ENCODE peak calls at places on chromosome 2, in seven cellular contexts. R, A, K, E, D, S and H are unnamed samples.

GRCh38 chr2:112626604-112627059 is 19.1 kb upstream of the SLC20A1 start:
- DNase-seq in A (peak), R (peak), S (peak), D (peak), K (peak), E (peak), H (peak)

GRCh38 chr2:239014897-239015768 is 167.2 kb downstream of the TWIST2 start:
- DNase-seq in A (no peak), S (peak), R (no peak), K (no peak), E (peak), D (no peak), H (no peak)

GRCh38 chr2:20049631-20050030 is 1.8 kb downstream of the LAPTM4A start:
- DNase-seq in S (no peak), A (no peak), E (no peak), D (no peak), R (no peak), K (no peak), H (peak)

GRCh38 chr2:201084863-201085262 is 13.1 kb downstream of the NDUFB3 start:
- DNase-seq in R (no peak), S (no peak), K (peak), E (no peak), A (no peak), D (no peak), H (no peak)

GRCh38 chr2:207819021-207819687 is 49.4 kb upstream of the FZD5 start:
- DNase-seq in R (no peak), K (no peak), D (no peak), E (peak), A (peak), S (no peak), H (no peak)

GRCh38 chr2:234725528-234726264 is 226.1 kb upstream of the SH3BP4 start:
- DNase-seq in D (no peak), E (no peak), K (no peak), S (no peak), A (peak), R (no peak), H (no peak)

GRCh38 chr2:239727182-239727775 is 297.9 kb downstream of the NDUFA10 start:
- DNase-seq in A (no peak), K (no peak), S (no peak), D (no peak), R (no peak), E (peak), H (no peak)

GRCh38 chr2:42296226-42296625 is 64.8 kb downstream of the COX7A2L start:
- DNase-seq in K (no peak), A (no peak), E (no peak), S (no peak), D (no peak), R (no peak), H (no peak)

GRCh38 chr2:113198790-113199612 is 25.2 kb downstream of the PSD4 start:
- DNase-seq in R (no peak), E (peak), A (peak), K (peak), S (peak), D (peak), H (no peak)

GRCh38 chr2:221629478-221629877 is 57.4 kb upstream of the EPHA4 start:
- DNase-seq in S (no peak), E (no peak), A (no peak), D (no peak), R (no peak), K (no peak), H (no peak)

GRCh38 chr2:189128961-189129360 is 50.6 kb downstream of the COL5A2 start:
- DNase-seq in S (no peak), D (no peak), R (no peak), E (no peak), A (no peak), K (no peak), H (no peak)

GRCh38 chr2:3387011-3387410 is 7.5 kb downstream of the TRAPPC12 start:
- DNase-seq in A (no peak), K (no peak), D (no peak), E (no peak), R (no peak), S (no peak), H (no peak)

GRCh38 chr2:70785137-70785911 is 5.1 kb downstream of the FIGLA start:
- DNase-seq in A (peak), D (no peak), S (no peak), R (peak), E (no peak), K (peak), H (peak)

GRCh38 chr2:236177967-236178909 is 10.1 kb upstream of the GBX2 start:
- DNase-seq in D (no peak), S (peak), R (peak), K (peak), A (peak), E (peak), H (no peak)

GRCh38 chr2:96164459-96165184 is 19.4 kb upstream of the DUSP2 start:
- DNase-seq in D (no peak), S (no peak), A (no peak), K (no peak), R (no peak), E (peak), H (no peak)

GRCh38 chr2:60313470-60314172 is 239.8 kb downstream of the BCL11A start:
- DNase-seq in E (no peak), S (no peak), R (no peak), K (no peak), D (no peak), A (no peak), H (no peak)

GRCh38 chr2:111200333-111200879 is 79.7 kb downstream of the BCL2L11 start:
- DNase-seq in A (no peak), E (no peak), R (no peak), K (no peak), S (no peak), D (no peak), H (no peak)

GRCh38 chr2:67945976-67946375 is 116.8 kb downstream of the C1D start:
- DNase-seq in E (no peak), K (no peak), S (no peak), D (no peak), A (no peak), R (no peak), H (no peak)

GRCh38 chr2:119178811-119179601 is 20.5 kb upstream of the C1QL2 start:
- DNase-seq in E (no peak), D (peak), S (peak), A (no peak), K (no peak), R (no peak), H (no peak)

GRCh38 chr2:5315512-5315911 is 376.7 kb upstream of the SOX11 start:
- DNase-seq in A (no peak), R (no peak), S (no peak), D (no peak), K (peak), E (no peak), H (no peak)

GRCh38 chr2:35915261-35915660 is 440.3 kb upstream of the CRIM1 start:
- DNase-seq in S (no peak), D (no peak), E (no peak), A (no peak), R (no peak), K (no peak), H (no peak)

GRCh38 chr2:69305712-69306611 is 81.1 kb downstream of the GFPT1 start:
- DNase-seq in A (no peak), R (no peak), D (no peak), E (no peak), S (no peak), K (peak), H (no peak)

GRCh38 chr2:176567361-176567760 is 298.1 kb downstream of the MTX2 start:
- DNase-seq in R (no peak), S (no peak), K (no peak), E (no peak), D (no peak), A (no peak), H (no peak)

GRCh38 chr2:117293012-117293411 is 521.5 kb upstream of the DDX18 start:
- DNase-seq in R (no peak), A (no peak), S (no peak), D (no peak), E (no peak), K (no peak), H (no peak)

GRCh38 chr2:158723921-158724802 is 71.0 kb upstream of the DAPL1 start:
- DNase-seq in E (no peak), D (peak), A (peak), R (peak), K (no peak), S (peak), H (no peak)

GRCh38 chr2:27307545-27308358 is 493 bp downstream of the UCN start:
- DNase-seq in K (peak), D (no peak), E (no peak), A (no peak), R (no peak), S (no peak), H (no peak)

GRCh38 chr2:171406044-171406443 is 27.7 kb downstream of the METTL8 start:
- DNase-seq in K (no peak), E (no peak), A (no peak), D (no peak), S (no peak), R (no peak), H (no peak)

GRCh38 chr2:207334631-207335371 is 169.1 kb upstream of the KLF7 start:
- DNase-seq in D (peak), E (peak), K (no peak), S (peak), R (peak), A (no peak), H (no peak)

GRCh38 chr2:147275943-147276342 is 568.9 kb upstream of the ACVR2A start:
- DNase-seq in K (no peak), R (no peak), S (no peak), E (no peak), A (no peak), D (no peak), H (peak)

GRCh38 chr2:30110773-30111172 is 36.0 kb upstream of the YPEL5 start:
- DNase-seq in K (no peak), S (no peak), D (no peak), R (no peak), E (no peak), A (no peak), H (no peak)

GRCh38 chr2:171729952-171730317 is 42.7 kb downstream of the DYNC1I2 start:
- DNase-seq in S (no peak), R (no peak), E (no peak), A (no peak), D (no peak), K (no peak), H (no peak)

GRCh38 chr2:25187729-25188350 is 19.5 kb upstream of the POMC start:
- DNase-seq in E (no peak), R (no peak), K (no peak), S (no peak), D (no peak), A (no peak), H (no peak)

GRCh38 chr2:222289280-222290250 is 9.2 kb downstream of the PAX3 start:
- DNase-seq in R (no peak), A (no peak), K (no peak), D (no peak), E (no peak), S (no peak), H (no peak)

GRCh38 chr2:203534486-203535077 is 519 bp downstream of the RAPH1 start:
- DNase-seq in S (no peak), K (peak), A (peak), D (peak), R (peak), E (peak), H (no peak)

GRCh38 chr2:71923143-71923525 is 224.5 kb downstream of the CYP26B1 start:
- DNase-seq in K (no peak), A (no peak), D (no peak), S (no peak), R (no peak), E (no peak), H (no peak)

GRCh38 chr2:10752236-10752635 is 30.8 kb downstream of the ATP6V1C2 start:
- DNase-seq in E (no peak), S (no peak), K (no peak), R (no peak), D (no peak), A (no peak), H (no peak)

GRCh38 chr2:119119076-119119710 is 39.4 kb downstream of the C1QL2 start:
- DNase-seq in E (no peak), K (no peak), D (no peak), A (no peak), R (no peak), S (no peak), H (no peak)

GRCh38 chr2:118832071-118832790 is 15.2 kb downstream of the EN1 start:
- DNase-seq in A (no peak), S (no peak), K (no peak), D (no peak), E (no peak), R (no peak), H (no peak)

DNA sequence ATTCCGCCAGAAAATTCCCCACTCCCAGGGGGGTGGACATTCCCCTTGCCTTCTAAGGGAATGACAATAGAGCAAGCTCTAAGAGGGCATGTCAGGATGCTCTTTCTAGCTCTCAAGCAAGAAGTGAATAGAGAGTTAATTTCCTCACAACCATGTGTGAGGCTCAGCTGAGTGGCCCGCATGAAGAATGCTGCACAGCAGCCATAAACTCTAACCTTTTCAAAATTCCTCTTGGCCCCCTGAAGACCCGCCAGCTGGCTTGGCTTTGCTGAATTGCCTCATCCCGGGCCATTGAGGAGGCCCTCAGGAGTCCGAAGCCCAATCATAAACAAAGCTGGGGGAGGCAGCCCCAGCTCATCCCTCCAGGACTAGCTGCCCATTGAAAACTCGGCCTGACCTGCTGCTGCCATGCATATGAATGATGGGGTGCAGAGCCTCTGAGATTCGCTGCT is 38.2 kb downstream of the NRP2 start:
- DNase-seq in S (no peak), K (no peak), D (no peak), R (no peak), E (no peak), A (no peak), H (no peak)
- TF ChIP-seq POLR2AphosphoS5 in S (no peak), K (no peak), D (no peak), R (no peak), E (no peak), A (no peak), H (no peak)

DNA sequence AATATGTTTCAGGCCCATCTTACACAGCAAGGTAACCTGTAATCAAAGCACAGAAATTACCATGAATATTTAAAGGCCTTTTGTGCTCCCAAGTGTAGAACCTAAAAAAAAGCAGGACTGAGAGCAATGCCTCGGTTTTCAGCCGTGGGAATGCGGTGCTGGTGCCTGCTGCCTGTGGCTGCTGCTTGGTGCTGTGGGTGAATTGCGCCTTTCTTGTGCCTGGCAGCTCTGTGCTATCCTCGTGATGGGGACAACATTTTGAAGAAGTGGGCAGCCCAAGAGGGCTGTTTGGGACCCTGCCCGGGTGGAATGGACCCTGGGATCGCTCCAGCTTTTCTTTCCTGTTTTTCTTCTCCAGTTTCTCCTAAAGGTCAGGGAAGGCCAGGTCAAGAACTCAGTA is 91.2 kb downstream of the ASAP2 start:
- DNase-seq in R (no peak), A (no peak), S (no peak), D (no peak), K (no peak), E (no peak), H (no peak)
- H3K27ac ChIP-seq in R (no peak), A (no peak), S (no peak), D (no peak), K (no peak), E (peak), H (no peak)

GRCh38 chr2:114642371-114642770 is 199.9 kb downstream of the DPP10 start:
- DNase-seq in R (no peak), S (no peak), D (no peak), A (no peak), K (no peak), E (no peak), H (no peak)

GRCh38 chr2:114642988-114643553 is 200.6 kb downstream of the DPP10 start:
- DNase-seq in S (no peak), A (no peak), E (no peak), K (no peak), R (no peak), D (no peak), H (no peak)
- H3K4me3 ChIP-seq in S (no peak), A (no peak), E (no peak), K (no peak), R (no peak), D (no peak), H (no peak)

GRCh38 chr2:8670580-8670979 is 11.3 kb upstream of the ID2 start:
- DNase-seq in A (no peak), R (no peak), E (no peak), K (no peak), D (no peak), S (no peak), H (no peak)

GRCh38 chr2:8671802-8672201 is 10.1 kb upstream of the ID2 start:
- DNase-seq in A (no peak), E (no peak), D (no peak), S (no peak), R (no peak), K (no peak), H (no peak)

GRCh38 chr2:8671176-8671575 is 10.7 kb upstream of the ID2 start:
- DNase-seq in S (no peak), K (no peak), A (no peak), D (no peak), E (no peak), R (no peak), H (no peak)

GRCh38 chr2:8667896-8668512 is 13.9 kb upstream of the ID2 start:
- DNase-seq in A (no peak), S (no peak), R (no peak), K (no peak), D (no peak), E (no peak), H (no peak)

GRCh38 chr2:8669157-8669852 is 12.6 kb upstream of the ID2 start:
- DNase-seq in S (no peak), K (no peak), R (no peak), A (no peak), D (no peak), E (no peak), H (no peak)
- TF ChIP-seq POLR2AphosphoS5 in S (no peak), K (no peak), R (no peak), A (no peak), D (no peak), E (no peak), H (no peak)

GRCh38 chr2:181957668-181958067 is 28.0 kb upstream of the PPP1R1C start:
- DNase-seq in D (no peak), K (no peak), E (no peak), R (no peak), A (no peak), S (no peak), H (no peak)
- H3K27ac ChIP-seq in D (no peak), K (no peak), E (no peak), R (no peak), A (no peak), S (peak), H (no peak)

DNA sequence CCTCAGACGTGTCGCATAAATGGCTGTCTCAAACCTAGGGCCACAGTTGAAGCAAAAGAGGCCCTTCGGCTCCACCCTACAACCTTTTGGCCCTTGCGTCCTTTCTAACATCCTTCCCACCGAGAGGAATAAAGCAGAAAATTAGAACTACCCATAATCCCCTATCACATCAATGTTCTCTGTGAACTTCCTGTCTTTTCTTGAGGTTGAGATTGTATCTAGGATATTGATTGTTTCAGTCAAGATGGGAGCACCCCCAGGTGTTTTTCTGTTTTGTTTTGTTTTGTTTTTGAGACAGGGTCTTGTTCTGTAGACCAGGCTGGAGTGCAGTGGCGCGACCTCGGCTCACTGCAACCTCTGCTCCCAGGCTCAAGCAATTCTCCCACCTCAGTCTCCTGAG is 23.6 kb downstream of the INPP5D start:
- DNase-seq in S (no peak), A (no peak), D (no peak), R (no peak), K (no peak), E (no peak), H (no peak)
- H3K4me3 ChIP-seq in S (no peak), A (no peak), D (no peak), R (no peak), K (no peak), E (no peak), H (no peak)